ENCODE peak calls at places on chromosomes 12 and 14, in seven cellular contexts. One of them, this sample, is unnamed.
A peak's percentile ranks its signal among the peaks of the same experiment; 100 is the strongest.

GRCh38 chr14:86501611-86502010 is 971.7 kb downstream of the FLRT2 start:
- DNase-seq in stimulated activated CD4-positive, alpha-beta T cell treated with anti-CD3 and anti-CD28 coated beads, Interleukin-1b, Interleukin-23, amount 100 ng/mL, for 1 hour: no peak
- DNase-seq in NCI-H510A treated with DMSO at 0.1 percent for 48 hours: no peak
- DNase-seq in KG1: peak; percentile 24
- DNase-seq in HEK293T: no peak
- DNase-seq in heart left ventricle: no peak
- DNase-seq in GM23338: no peak
- DNase-seq in this sample: no peak

GRCh38 chr14:24347140-24347539 is 7.3 kb upstream of the RIPK3 start:
- DNase-seq in stimulated activated CD4-positive, alpha-beta T cell treated with anti-CD3 and anti-CD28 coated beads, Interleukin-1b, Interleukin-23, amount 100 ng/mL, for 1 hour: no peak
- DNase-seq in NCI-H510A treated with DMSO at 0.1 percent for 48 hours: no peak
- DNase-seq in KG1: no peak
- DNase-seq in HEK293T: no peak
- DNase-seq in heart left ventricle: no peak
- DNase-seq in GM23338: no peak
- DNase-seq in this sample: no peak

GRCh38 chr12:68611094-68611818 is 557 bp downstream of the RAP1B start:
- DNase-seq in stimulated activated CD4-positive, alpha-beta T cell treated with anti-CD3 and anti-CD28 coated beads, Interleukin-1b, Interleukin-23, amount 100 ng/mL, for 1 hour: no peak
- DNase-seq in NCI-H510A treated with DMSO at 0.1 percent for 48 hours: peak; percentile 57
- DNase-seq in KG1: no peak
- DNase-seq in HEK293T: peak; percentile 48
- DNase-seq in heart left ventricle: peak; percentile 77
- DNase-seq in GM23338: peak; percentile 72
- DNase-seq in this sample: peak; percentile 70

GRCh38 chr12:30395190-30395589 is 300.5 kb downstream of the IPO8 start:
- DNase-seq in stimulated activated CD4-positive, alpha-beta T cell treated with anti-CD3 and anti-CD28 coated beads, Interleukin-1b, Interleukin-23, amount 100 ng/mL, for 1 hour: no peak
- DNase-seq in NCI-H510A treated with DMSO at 0.1 percent for 48 hours: no peak
- DNase-seq in KG1: no peak
- DNase-seq in HEK293T: no peak
- DNase-seq in heart left ventricle: no peak
- DNase-seq in GM23338: no peak
- DNase-seq in this sample: no peak

GRCh38 chr12:57864811-57865751 is 18.6 kb upstream of the CTDSP2 start:
- DNase-seq in stimulated activated CD4-positive, alpha-beta T cell treated with anti-CD3 and anti-CD28 coated beads, Interleukin-1b, Interleukin-23, amount 100 ng/mL, for 1 hour: peak; percentile 33
- DNase-seq in NCI-H510A treated with DMSO at 0.1 percent for 48 hours: no peak
- DNase-seq in KG1: no peak
- DNase-seq in HEK293T: peak; percentile 69
- DNase-seq in heart left ventricle: peak; percentile 91
- DNase-seq in GM23338: peak; percentile 83
- DNase-seq in this sample: peak; percentile 63

GRCh38 chr12:119148049-119148448 is 30.7 kb upstream of the HSPB8 start:
- DNase-seq in stimulated activated CD4-positive, alpha-beta T cell treated with anti-CD3 and anti-CD28 coated beads, Interleukin-1b, Interleukin-23, amount 100 ng/mL, for 1 hour: no peak
- DNase-seq in NCI-H510A treated with DMSO at 0.1 percent for 48 hours: no peak
- DNase-seq in KG1: no peak
- DNase-seq in HEK293T: no peak
- DNase-seq in heart left ventricle: no peak
- DNase-seq in GM23338: no peak
- DNase-seq in this sample: no peak

GRCh38 chr14:101773378-101773777 is 11.9 kb downstream of the PPP2R5C start:
- DNase-seq in stimulated activated CD4-positive, alpha-beta T cell treated with anti-CD3 and anti-CD28 coated beads, Interleukin-1b, Interleukin-23, amount 100 ng/mL, for 1 hour: no peak
- DNase-seq in NCI-H510A treated with DMSO at 0.1 percent for 48 hours: no peak
- DNase-seq in KG1: no peak
- DNase-seq in HEK293T: no peak
- DNase-seq in heart left ventricle: no peak
- DNase-seq in GM23338: no peak
- DNase-seq in this sample: no peak

GRCh38 chr12:95608252-95609033 is 57.2 kb upstream of the USP44 start:
- DNase-seq in stimulated activated CD4-positive, alpha-beta T cell treated with anti-CD3 and anti-CD28 coated beads, Interleukin-1b, Interleukin-23, amount 100 ng/mL, for 1 hour: no peak
- DNase-seq in NCI-H510A treated with DMSO at 0.1 percent for 48 hours: no peak
- DNase-seq in KG1: no peak
- DNase-seq in HEK293T: no peak
- DNase-seq in heart left ventricle: peak; percentile 66
- DNase-seq in GM23338: peak; percentile 67
- DNase-seq in this sample: peak; percentile 22

GRCh38 chr12:125128380-125128779 is 63.1 kb downstream of the AACS start:
- DNase-seq in stimulated activated CD4-positive, alpha-beta T cell treated with anti-CD3 and anti-CD28 coated beads, Interleukin-1b, Interleukin-23, amount 100 ng/mL, for 1 hour: no peak
- DNase-seq in NCI-H510A treated with DMSO at 0.1 percent for 48 hours: no peak
- DNase-seq in KG1: no peak
- DNase-seq in HEK293T: no peak
- DNase-seq in heart left ventricle: no peak
- DNase-seq in GM23338: no peak
- DNase-seq in this sample: no peak

GRCh38 chr12:64997858-64998257 is 123.2 kb downstream of the WIF1 start:
- DNase-seq in stimulated activated CD4-positive, alpha-beta T cell treated with anti-CD3 and anti-CD28 coated beads, Interleukin-1b, Interleukin-23, amount 100 ng/mL, for 1 hour: no peak
- DNase-seq in NCI-H510A treated with DMSO at 0.1 percent for 48 hours: no peak
- DNase-seq in KG1: no peak
- DNase-seq in HEK293T: no peak
- DNase-seq in heart left ventricle: no peak
- DNase-seq in GM23338: no peak
- DNase-seq in this sample: no peak

GRCh38 chr14:99441918-99442317 is 38.7 kb downstream of the SETD3 start:
- DNase-seq in stimulated activated CD4-positive, alpha-beta T cell treated with anti-CD3 and anti-CD28 coated beads, Interleukin-1b, Interleukin-23, amount 100 ng/mL, for 1 hour: no peak
- DNase-seq in NCI-H510A treated with DMSO at 0.1 percent for 48 hours: no peak
- DNase-seq in KG1: no peak
- DNase-seq in HEK293T: no peak
- DNase-seq in heart left ventricle: no peak
- DNase-seq in GM23338: no peak
- DNase-seq in this sample: no peak

GRCh38 chr12:29447285-29447975 is 50.1 kb downstream of the OVCH1 start:
- DNase-seq in stimulated activated CD4-positive, alpha-beta T cell treated with anti-CD3 and anti-CD28 coated beads, Interleukin-1b, Interleukin-23, amount 100 ng/mL, for 1 hour: no peak
- DNase-seq in NCI-H510A treated with DMSO at 0.1 percent for 48 hours: no peak
- DNase-seq in KG1: no peak
- DNase-seq in HEK293T: no peak
- DNase-seq in heart left ventricle: no peak
- DNase-seq in GM23338: no peak
- DNase-seq in this sample: no peak

GRCh38 chr12:49345048-49345839 is 1.4 kb upstream of the DNAJC22 start:
- DNase-seq in stimulated activated CD4-positive, alpha-beta T cell treated with anti-CD3 and anti-CD28 coated beads, Interleukin-1b, Interleukin-23, amount 100 ng/mL, for 1 hour: no peak
- DNase-seq in NCI-H510A treated with DMSO at 0.1 percent for 48 hours: no peak
- DNase-seq in KG1: no peak
- DNase-seq in HEK293T: no peak
- DNase-seq in heart left ventricle: peak; percentile 74
- DNase-seq in GM23338: peak; percentile 64
- DNase-seq in this sample: no peak

GRCh38 chr14:77474763-77475162 is 16.9 kb downstream of the AHSA1 start:
- DNase-seq in stimulated activated CD4-positive, alpha-beta T cell treated with anti-CD3 and anti-CD28 coated beads, Interleukin-1b, Interleukin-23, amount 100 ng/mL, for 1 hour: no peak
- DNase-seq in NCI-H510A treated with DMSO at 0.1 percent for 48 hours: no peak
- DNase-seq in KG1: no peak
- DNase-seq in HEK293T: no peak
- DNase-seq in heart left ventricle: no peak
- DNase-seq in GM23338: no peak
- DNase-seq in this sample: no peak

GRCh38 chr14:104821229-104821945 is 20.5 kb downstream of the ZBTB42 start:
- DNase-seq in stimulated activated CD4-positive, alpha-beta T cell treated with anti-CD3 and anti-CD28 coated beads, Interleukin-1b, Interleukin-23, amount 100 ng/mL, for 1 hour: no peak
- DNase-seq in NCI-H510A treated with DMSO at 0.1 percent for 48 hours: no peak
- DNase-seq in KG1: no peak
- DNase-seq in HEK293T: no peak
- DNase-seq in heart left ventricle: no peak
- DNase-seq in GM23338: no peak
- DNase-seq in this sample: no peak

This sample was measured in ELF-1.